ENCODE peak calls at places on chromosome 14, in eight cellular contexts. One of them, this sample, is unnamed.

GRCh38 chr14:94123296-94123695 is 6.1 kb downstream of the IFI27L2 start:
- DNase-seq in GM12865: no peak
- DNase-seq in type B pancreatic cell: peak
- DNase-seq in fibroblast of mammary gland: no peak
- DNase-seq in GM12878: no peak
- DNase-seq in astrocyte of the spinal cord: no peak
- DNase-seq in HL-60: no peak
- DNase-seq in fibroblast of pulmonary artery: no peak
- DNase-seq in this sample: no peak

GRCh38 chr14:103031956-103032355 is 25.4 kb downstream of the CDC42BPB start:
- DNase-seq in GM12878: no peak
- DNase-seq in GM12865: no peak
- DNase-seq in type B pancreatic cell: no peak
- DNase-seq in fibroblast of mammary gland: no peak
- DNase-seq in fibroblast of pulmonary artery: no peak
- DNase-seq in HL-60: no peak
- DNase-seq in astrocyte of the spinal cord: no peak
- DNase-seq in this sample: no peak

GRCh38 chr14:98984027-98984718 is 287.8 kb downstream of the BCL11B start:
- DNase-seq in type B pancreatic cell: no peak
- DNase-seq in GM12878: no peak
- DNase-seq in HL-60: no peak
- DNase-seq in fibroblast of pulmonary artery: no peak
- DNase-seq in astrocyte of the spinal cord: no peak
- DNase-seq in GM12865: no peak
- DNase-seq in fibroblast of mammary gland: no peak
- DNase-seq in this sample: no peak

GRCh38 chr14:46574236-46574970 is 77.2 kb downstream of the RPL10L start:
- DNase-seq in astrocyte of the spinal cord: peak
- DNase-seq in fibroblast of pulmonary artery: no peak
- DNase-seq in type B pancreatic cell: no peak
- DNase-seq in HL-60: no peak
- DNase-seq in GM12878: no peak
- DNase-seq in GM12865: no peak
- DNase-seq in fibroblast of mammary gland: peak
- DNase-seq in this sample: no peak

GRCh38 chr14:100535287-100536131 is 51.7 kb downstream of the BEGAIN start:
- DNase-seq in GM12878: no peak
- DNase-seq in fibroblast of pulmonary artery: no peak
- DNase-seq in fibroblast of mammary gland: no peak
- DNase-seq in HL-60: no peak
- DNase-seq in astrocyte of the spinal cord: no peak
- DNase-seq in type B pancreatic cell: peak
- DNase-seq in GM12865: no peak
- DNase-seq in this sample: no peak

GRCh38 chr14:77144412-77145115 is 3.0 kb upstream of the ZDHHC22 start:
- DNase-seq in fibroblast of pulmonary artery: no peak
- DNase-seq in GM12878: no peak
- DNase-seq in HL-60: no peak
- DNase-seq in astrocyte of the spinal cord: no peak
- DNase-seq in type B pancreatic cell: no peak
- DNase-seq in GM12865: no peak
- DNase-seq in fibroblast of mammary gland: no peak
- DNase-seq in this sample: no peak

GRCh38 chr14:102430212-102430908 is 67.6 kb downstream of the TECPR2 start:
- DNase-seq in fibroblast of pulmonary artery: no peak
- DNase-seq in type B pancreatic cell: no peak
- DNase-seq in GM12865: no peak
- DNase-seq in fibroblast of mammary gland: no peak
- DNase-seq in HL-60: no peak
- DNase-seq in astrocyte of the spinal cord: no peak
- DNase-seq in GM12878: no peak
- DNase-seq in this sample: no peak

GRCh38 chr14:36271939-36272907 is 48.2 kb downstream of the MBIP start:
- DNase-seq in GM12865: no peak
- DNase-seq in type B pancreatic cell: no peak
- DNase-seq in GM12878: no peak
- DNase-seq in fibroblast of pulmonary artery: peak
- DNase-seq in HL-60: no peak
- DNase-seq in fibroblast of mammary gland: peak
- DNase-seq in astrocyte of the spinal cord: peak
- DNase-seq in this sample: peak

GRCh38 chr14:97848351-97848980 is 1051.3 kb downstream of the VRK1 start:
- DNase-seq in GM12878: no peak
- DNase-seq in fibroblast of mammary gland: no peak
- DNase-seq in type B pancreatic cell: no peak
- DNase-seq in fibroblast of pulmonary artery: no peak
- DNase-seq in HL-60: no peak
- DNase-seq in astrocyte of the spinal cord: no peak
- DNase-seq in GM12865: no peak
- DNase-seq in this sample: no peak

GRCh38 chr14:96156804-96157760 is 47.6 kb upstream of the BDKRB2 start:
- DNase-seq in fibroblast of pulmonary artery: no peak
- DNase-seq in type B pancreatic cell: peak
- DNase-seq in fibroblast of mammary gland: no peak
- DNase-seq in GM12878: no peak
- DNase-seq in HL-60: no peak
- DNase-seq in astrocyte of the spinal cord: no peak
- DNase-seq in GM12865: no peak
- DNase-seq in this sample: no peak

GRCh38 chr14:20626274-20626673 is 15.2 kb downstream of the OR6S1 start:
- DNase-seq in GM12865: no peak
- DNase-seq in fibroblast of mammary gland: no peak
- DNase-seq in type B pancreatic cell: no peak
- DNase-seq in GM12878: no peak
- DNase-seq in astrocyte of the spinal cord: no peak
- DNase-seq in HL-60: no peak
- DNase-seq in fibroblast of pulmonary artery: no peak
- DNase-seq in this sample: no peak

GRCh38 chr14:92753250-92753649 is 4.8 kb upstream of the LGMN start:
- DNase-seq in type B pancreatic cell: no peak
- DNase-seq in HL-60: peak
- DNase-seq in fibroblast of pulmonary artery: no peak
- DNase-seq in astrocyte of the spinal cord: no peak
- DNase-seq in GM12878: no peak
- DNase-seq in GM12865: no peak
- DNase-seq in fibroblast of mammary gland: no peak
- DNase-seq in this sample: no peak

GRCh38 chr14:97976861-97977260 is 1179.7 kb downstream of the VRK1 start:
- DNase-seq in astrocyte of the spinal cord: no peak
- DNase-seq in GM12865: no peak
- DNase-seq in GM12878: no peak
- DNase-seq in type B pancreatic cell: no peak
- DNase-seq in fibroblast of pulmonary artery: no peak
- DNase-seq in fibroblast of mammary gland: no peak
- DNase-seq in HL-60: no peak
- DNase-seq in this sample: no peak

GRCh38 chr14:31880935-31881334 is 196.2 kb upstream of the ARHGAP5 start:
- DNase-seq in fibroblast of mammary gland: peak
- DNase-seq in GM12865: no peak
- DNase-seq in fibroblast of pulmonary artery: peak
- DNase-seq in GM12878: no peak
- DNase-seq in astrocyte of the spinal cord: peak
- DNase-seq in HL-60: no peak
- DNase-seq in type B pancreatic cell: no peak
- DNase-seq in this sample: no peak

GRCh38 chr14:46661728-46662127 is 10.1 kb upstream of the RPL10L start:
- DNase-seq in GM12878: no peak
- DNase-seq in fibroblast of pulmonary artery: no peak
- DNase-seq in astrocyte of the spinal cord: no peak
- DNase-seq in HL-60: peak
- DNase-seq in GM12865: no peak
- DNase-seq in fibroblast of mammary gland: no peak
- DNase-seq in type B pancreatic cell: no peak
- DNase-seq in this sample: no peak

GRCh38 chr14:101812071-101812470 is 50.6 kb downstream of the PPP2R5C start:
- DNase-seq in type B pancreatic cell: no peak
- DNase-seq in fibroblast of mammary gland: no peak
- DNase-seq in HL-60: no peak
- DNase-seq in GM12878: no peak
- DNase-seq in fibroblast of pulmonary artery: no peak
- DNase-seq in GM12865: no peak
- DNase-seq in astrocyte of the spinal cord: no peak
- DNase-seq in this sample: no peak

GRCh38 chr14:101074124-101075024 is 170.9 kb upstream of the RTL1 start:
- DNase-seq in fibroblast of mammary gland: no peak
- DNase-seq in GM12878: no peak
- DNase-seq in type B pancreatic cell: peak
- DNase-seq in fibroblast of pulmonary artery: no peak
- DNase-seq in GM12865: no peak
- DNase-seq in HL-60: no peak
- DNase-seq in astrocyte of the spinal cord: no peak
- DNase-seq in this sample: no peak

GRCh38 chr14:101852785-101853184 is 91.3 kb downstream of the PPP2R5C start:
- DNase-seq in fibroblast of mammary gland: no peak
- DNase-seq in fibroblast of pulmonary artery: no peak
- DNase-seq in type B pancreatic cell: no peak
- DNase-seq in HL-60: no peak
- DNase-seq in GM12865: no peak
- DNase-seq in astrocyte of the spinal cord: no peak
- DNase-seq in GM12878: no peak
- DNase-seq in this sample: no peak

GRCh38 chr14:38127356-38127755 is 80.3 kb upstream of the SSTR1 start:
- DNase-seq in type B pancreatic cell: no peak
- DNase-seq in fibroblast of pulmonary artery: no peak
- DNase-seq in HL-60: no peak
- DNase-seq in GM12865: no peak
- DNase-seq in astrocyte of the spinal cord: no peak
- DNase-seq in GM12878: no peak
- DNase-seq in fibroblast of mammary gland: no peak
- DNase-seq in this sample: no peak

GRCh38 chr14:95045836-95046430 is 111.4 kb downstream of the DICER1 start:
- DNase-seq in HL-60: no peak
- DNase-seq in GM12878: no peak
- DNase-seq in fibroblast of mammary gland: no peak
- DNase-seq in fibroblast of pulmonary artery: no peak
- DNase-seq in GM12865: no peak
- DNase-seq in astrocyte of the spinal cord: no peak
- DNase-seq in type B pancreatic cell: no peak
- DNase-seq in this sample: no peak

GRCh38 chr14:101358726-101359125 is 202.6 kb upstream of the DIO3 start:
- DNase-seq in GM12865: no peak
- DNase-seq in astrocyte of the spinal cord: no peak
- DNase-seq in fibroblast of pulmonary artery: no peak
- DNase-seq in HL-60: no peak
- DNase-seq in fibroblast of mammary gland: no peak
- DNase-seq in type B pancreatic cell: peak
- DNase-seq in GM12878: no peak
- DNase-seq in this sample: no peak

GRCh38 chr14:91918159-91918883 is 29.2 kb downstream of the FBLN5 start:
- DNase-seq in fibroblast of pulmonary artery: peak
- DNase-seq in astrocyte of the spinal cord: no peak
- DNase-seq in GM12865: no peak
- DNase-seq in fibroblast of mammary gland: peak
- DNase-seq in type B pancreatic cell: no peak
- DNase-seq in HL-60: no peak
- DNase-seq in GM12878: no peak
- DNase-seq in this sample: no peak

GRCh38 chr14:26765768-26766550 is 168.1 kb upstream of the NOVA1 start:
- DNase-seq in astrocyte of the spinal cord: peak
- DNase-seq in fibroblast of mammary gland: peak
- DNase-seq in HL-60: peak
- DNase-seq in GM12878: no peak
- DNase-seq in GM12865: no peak
- DNase-seq in type B pancreatic cell: no peak
- DNase-seq in fibroblast of pulmonary artery: peak
- DNase-seq in this sample: no peak

GRCh38 chr14:25537846-25538455 is 488.0 kb upstream of the STXBP6 start:
- DNase-seq in GM12865: peak
- DNase-seq in fibroblast of mammary gland: peak
- DNase-seq in type B pancreatic cell: no peak
- DNase-seq in fibroblast of pulmonary artery: no peak
- DNase-seq in GM12878: no peak
- DNase-seq in HL-60: peak
- DNase-seq in astrocyte of the spinal cord: no peak
- DNase-seq in this sample: no peak
- TF ChIP-seq CTCF in GM12865: peak
- TF ChIP-seq CTCF in fibroblast of mammary gland: peak
- TF ChIP-seq CTCF in type B pancreatic cell: peak
- TF ChIP-seq CTCF in fibroblast of pulmonary artery: peak
- TF ChIP-seq CTCF in GM12878: peak
- TF ChIP-seq CTCF in HL-60: peak
- TF ChIP-seq CTCF in astrocyte of the spinal cord: peak
- TF ChIP-seq CTCF in this sample: peak

GRCh38 chr14:104293851-104294627 is 155.7 kb downstream of the KIF26A start:
- DNase-seq in astrocyte of the spinal cord: no peak
- DNase-seq in fibroblast of mammary gland: no peak
- DNase-seq in HL-60: no peak
- DNase-seq in fibroblast of pulmonary artery: no peak
- DNase-seq in GM12878: no peak
- DNase-seq in GM12865: no peak
- DNase-seq in type B pancreatic cell: no peak
- DNase-seq in this sample: no peak
- TF ChIP-seq CTCF in astrocyte of the spinal cord: no peak
- TF ChIP-seq CTCF in fibroblast of mammary gland: no peak
- TF ChIP-seq CTCF in HL-60: no peak
- TF ChIP-seq CTCF in fibroblast of pulmonary artery: no peak
- TF ChIP-seq CTCF in GM12878: peak
- TF ChIP-seq CTCF in GM12865: peak
- TF ChIP-seq CTCF in type B pancreatic cell: peak
- TF ChIP-seq CTCF in this sample: no peak

GRCh38 chr14:75274899-75275569 is 3.6 kb upstream of the FOS start:
- DNase-seq in fibroblast of pulmonary artery: no peak
- DNase-seq in astrocyte of the spinal cord: peak
- DNase-seq in fibroblast of mammary gland: peak
- DNase-seq in GM12878: peak
- DNase-seq in type B pancreatic cell: no peak
- DNase-seq in GM12865: peak
- DNase-seq in HL-60: peak
- DNase-seq in this sample: peak
- TF ChIP-seq CTCF in fibroblast of pulmonary artery: no peak
- TF ChIP-seq CTCF in astrocyte of the spinal cord: no peak
- TF ChIP-seq CTCF in fibroblast of mammary gland: no peak
- TF ChIP-seq CTCF in GM12878: no peak
- TF ChIP-seq CTCF in type B pancreatic cell: no peak
- TF ChIP-seq CTCF in GM12865: no peak
- TF ChIP-seq CTCF in HL-60: no peak
- TF ChIP-seq CTCF in this sample: no peak

GRCh38 chr14:70704960-70705359 is 63.2 kb downstream of the TTC9 start:
- DNase-seq in GM12865: no peak
- DNase-seq in type B pancreatic cell: no peak
- DNase-seq in astrocyte of the spinal cord: no peak
- DNase-seq in GM12878: no peak
- DNase-seq in HL-60: no peak
- DNase-seq in fibroblast of pulmonary artery: no peak
- DNase-seq in fibroblast of mammary gland: no peak
- DNase-seq in this sample: no peak

GRCh38 chr14:70709726-70710382 is 68.1 kb downstream of the TTC9 start:
- DNase-seq in HL-60: no peak
- DNase-seq in fibroblast of pulmonary artery: no peak
- DNase-seq in GM12865: no peak
- DNase-seq in fibroblast of mammary gland: no peak
- DNase-seq in GM12878: no peak
- DNase-seq in astrocyte of the spinal cord: no peak
- DNase-seq in type B pancreatic cell: no peak
- DNase-seq in this sample: no peak

GRCh38 chr14:70706177-70706576 is 64.5 kb downstream of the TTC9 start:
- DNase-seq in GM12878: no peak
- DNase-seq in GM12865: no peak
- DNase-seq in astrocyte of the spinal cord: no peak
- DNase-seq in fibroblast of mammary gland: no peak
- DNase-seq in type B pancreatic cell: no peak
- DNase-seq in HL-60: no peak
- DNase-seq in fibroblast of pulmonary artery: no peak
- DNase-seq in this sample: no peak

GRCh38 chr14:70708717-70709570 is 67.2 kb downstream of the TTC9 start:
- DNase-seq in fibroblast of pulmonary artery: no peak
- DNase-seq in GM12865: no peak
- DNase-seq in GM12878: no peak
- DNase-seq in fibroblast of mammary gland: no peak
- DNase-seq in HL-60: no peak
- DNase-seq in astrocyte of the spinal cord: no peak
- DNase-seq in type B pancreatic cell: no peak
- DNase-seq in this sample: no peak

GRCh38 chr14:70707138-70708038 is 65.7 kb downstream of the TTC9 start:
- DNase-seq in astrocyte of the spinal cord: peak
- DNase-seq in GM12865: peak
- DNase-seq in GM12878: peak
- DNase-seq in fibroblast of pulmonary artery: peak
- DNase-seq in type B pancreatic cell: no peak
- DNase-seq in HL-60: no peak
- DNase-seq in fibroblast of mammary gland: peak
- DNase-seq in this sample: peak
- TF ChIP-seq CTCF in astrocyte of the spinal cord: no peak
- TF ChIP-seq CTCF in GM12865: no peak
- TF ChIP-seq CTCF in GM12878: no peak
- TF ChIP-seq CTCF in fibroblast of pulmonary artery: no peak
- TF ChIP-seq CTCF in type B pancreatic cell: no peak
- TF ChIP-seq CTCF in HL-60: no peak
- TF ChIP-seq CTCF in fibroblast of mammary gland: no peak
- TF ChIP-seq CTCF in this sample: no peak